ENCODE peak calls at places on chromosomes 1 and 21, in six cellular contexts. Q, X, V, E, W and N are unnamed samples.

GRCh38 chr1:115829023-115829674 is 11.8 kb downstream of the NHLH2 start:
- DNase-seq in E (no peak), X (peak; percentile 84), V (peak; percentile 17), Q (peak; percentile 62), W (no peak), N (peak; percentile 51)

GRCh38 chr1:33814166-33814565 is 49.7 kb upstream of the HMGB4 start:
- DNase-seq in V (no peak), Q (no peak), X (no peak), W (no peak), E (no peak), N (no peak)

GRCh38 chr1:225655509-225656258 is 2.8 kb upstream of the ENAH start:
- DNase-seq in V (peak; percentile 53), Q (peak; percentile 73), X (peak; percentile 98), W (no peak), E (no peak), N (peak; percentile 95)

GRCh38 chr21:33666153-33666552 is 23.9 kb downstream of the ITSN1 start:
- DNase-seq in Q (no peak), V (no peak), W (no peak), X (peak; percentile 16), E (no peak), N (no peak)

GRCh38 chr1:163357378-163357777 is 35.6 kb downstream of the NUF2 start:
- DNase-seq in V (no peak), Q (no peak), X (peak; percentile 36), W (no peak), E (no peak), N (no peak)

GRCh38 chr1:39398278-39399010 is 93.0 kb upstream of the BMP8A start:
- DNase-seq in X (peak; percentile 98), Q (peak; percentile 75), V (peak; percentile 56), E (no peak), W (no peak), N (peak; percentile 93)

GRCh38 chr1:177440821-177441220 is 270.1 kb downstream of the BRINP2 start:
- DNase-seq in V (no peak), Q (no peak), E (no peak), X (no peak), W (no peak), N (no peak)

GRCh38 chr1:112849425-112849966 is 106.5 kb downstream of the SLC16A1 start:
- DNase-seq in V (no peak), Q (no peak), X (peak; percentile 33), E (peak; percentile 35), W (no peak), N (no peak)

GRCh38 chr21:34537838-34538237 is 25.8 kb upstream of the KCNE1 start:
- DNase-seq in V (no peak), W (no peak), X (peak; percentile 16), Q (no peak), E (no peak), N (no peak)

GRCh38 chr1:214974002-214974401 is 108.5 kb upstream of the KCNK2 start:
- DNase-seq in W (no peak), E (no peak), X (no peak), Q (no peak), V (no peak), N (no peak)

GRCh38 chr1:75632350-75632949 is 21.5 kb upstream of the SLC44A5 start:
- DNase-seq in W (no peak), X (peak; percentile 23), V (no peak), E (peak; percentile 31), Q (no peak), N (no peak)

DNA sequence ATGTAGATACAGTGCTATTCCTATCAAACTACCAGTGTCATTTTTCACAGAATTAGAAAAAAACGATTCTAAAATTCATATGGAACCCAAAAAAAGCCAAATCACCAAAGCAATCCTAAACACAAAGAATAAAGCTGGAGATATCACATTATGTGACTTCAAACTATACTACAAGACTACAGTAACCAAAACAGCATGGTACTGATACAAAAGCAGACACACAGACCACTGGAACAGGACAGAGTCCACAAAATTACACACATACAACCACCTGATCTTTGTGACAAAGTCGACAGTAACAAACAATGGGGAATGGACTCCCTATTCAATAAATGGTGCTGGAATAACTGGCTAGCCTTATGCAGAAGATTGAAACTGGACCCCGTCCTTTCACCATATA is 71.4 kb upstream of the ZNF326 start:
- DNase-seq in Q (no peak), W (no peak), X (no peak), V (no peak), E (no peak), N (no peak)
- H3K36me3 ChIP-seq in Q (no peaks in the 10 kb centered on the region), W (peaks cover 6% of the 10 kb centered on the region), X (peaks cover 1% of the 10 kb centered on the region), V (no peaks in the 10 kb centered on the region), E (peaks cover 2% of the 10 kb centered on the region), N (no peaks in the 10 kb centered on the region)

GRCh38 chr1:20395255-20395654 is 90.8 kb downstream of the CAMK2N1 start:
- DNase-seq in Q (no peak), E (no peak), X (no peak), W (no peak), V (no peak), N (no peak)
- H3K27me3 ChIP-seq in Q (no peaks in the 10 kb centered on the region), E (no peaks in the 10 kb centered on the region), X (peaks cover 44% of the 10 kb centered on the region), W (peaks cover 8% of the 10 kb centered on the region), V (peaks cover 7% of the 10 kb centered on the region), N (peaks cover 11% of the 10 kb centered on the region)

GRCh38 chr1:1401457-1402010 is 2.4 kb upstream of the CCNL2 start:
- DNase-seq in Q (no peak), E (no peak), W (no peak), V (no peak), X (no peak), N (no peak)
- H3K36me3 ChIP-seq in Q (no peaks in the 10 kb centered on the region), E (peaks cover 55% of the 10 kb centered on the region), W (peaks cover 46% of the 10 kb centered on the region), V (peaks cover 73% of the 10 kb centered on the region), X (peaks cover 55% of the 10 kb centered on the region), N (peaks cover 34% of the 10 kb centered on the region)

GRCh38 chr1:68294354-68295066 is 62.2 kb upstream of the WLS start:
- DNase-seq in Q (no peak), E (no peak), V (no peak), W (no peak), X (no peak), N (no peak)
- H3K27me3 ChIP-seq in Q (no peaks in the 10 kb centered on the region), E (peaks cover 10% of the 10 kb centered on the region), V (no peaks in the 10 kb centered on the region), W (no peaks in the 10 kb centered on the region), X (no peaks in the 10 kb centered on the region), N (no peaks in the 10 kb centered on the region)

DNA sequence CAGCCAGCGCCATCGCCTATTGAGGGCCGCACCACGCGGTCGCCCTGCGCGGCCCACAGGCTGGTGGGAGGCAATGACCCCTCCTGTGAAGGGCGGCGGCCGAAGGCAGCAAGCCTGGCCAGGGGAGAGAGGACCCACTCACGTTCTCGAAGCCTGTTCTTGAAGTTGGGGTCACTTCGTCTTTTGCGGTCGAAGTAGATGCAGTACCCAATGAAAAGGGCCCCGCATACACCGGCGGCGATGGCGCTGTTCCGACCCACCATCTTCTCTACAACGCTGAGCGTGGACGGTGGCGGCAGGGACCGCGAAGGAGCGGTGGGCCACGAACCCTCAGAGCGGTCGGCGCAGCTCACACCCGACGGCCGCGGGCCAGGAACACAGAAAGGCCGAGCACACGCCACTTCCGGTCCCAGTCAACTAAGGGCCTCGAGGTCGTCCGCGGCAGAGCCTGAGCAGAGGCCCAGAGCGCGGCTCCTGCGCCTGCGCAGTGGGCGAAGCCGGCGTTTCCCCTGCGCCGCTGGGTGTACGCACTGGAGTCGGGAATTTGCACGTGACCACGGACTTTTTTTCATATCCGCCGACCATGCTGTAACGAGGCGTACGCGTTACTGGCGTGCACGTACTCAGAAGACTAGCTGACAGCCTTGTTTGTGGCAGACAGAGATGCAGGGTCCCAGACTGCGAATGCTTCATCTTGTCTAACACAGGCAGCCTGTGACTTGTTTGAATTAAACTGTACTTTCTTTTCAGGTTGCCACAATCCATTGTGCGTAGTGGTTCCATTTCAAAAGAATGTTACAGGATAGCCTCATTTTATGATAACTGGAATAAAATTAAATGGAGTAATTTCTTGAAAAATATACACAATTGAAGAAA is at the start of gene TOMM20:
- DNase-seq in V (peak; percentile 96), E (peak; percentile 95), X (peak; percentile 99), Q (peak; percentile 98), W (peak; percentile 92), N (peak; percentile 89)
- H3K36me3 ChIP-seq in V (peaks cover 48% of the 10 kb centered on the region), E (peaks cover 5% of the 10 kb centered on the region), X (peaks cover 9% of the 10 kb centered on the region), Q (no peaks in the 10 kb centered on the region), W (peaks cover 19% of the 10 kb centered on the region), N (peaks cover 1% of the 10 kb centered on the region)

DNA sequence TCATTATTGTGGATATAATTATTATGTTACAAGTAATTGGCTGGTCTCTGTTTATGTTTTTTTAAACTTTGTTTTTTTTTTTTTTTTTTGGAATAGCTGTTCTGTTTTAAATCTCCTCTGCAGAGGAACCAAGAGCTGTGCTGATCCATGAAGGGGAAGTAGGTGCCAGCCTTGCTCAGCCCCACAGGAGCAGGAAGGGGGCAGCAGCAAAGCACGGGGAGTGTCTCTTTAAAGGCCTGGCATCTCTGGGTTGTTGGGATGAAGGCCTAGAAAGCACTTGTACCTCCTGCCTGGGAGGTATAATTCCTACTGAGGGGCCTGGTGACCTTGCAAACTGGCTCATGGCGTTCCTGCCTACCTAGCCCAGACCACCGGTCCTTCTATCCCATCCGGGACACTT is 2.5 kb upstream of the GRHL3 start:
- DNase-seq in X (no peak), W (no peak), V (no peak), Q (no peak), E (no peak), N (no peak)
- H3K27me3 ChIP-seq in X (peaks cover 54% of the 10 kb centered on the region), W (peaks cover 43% of the 10 kb centered on the region), V (peaks cover 1% of the 10 kb centered on the region), Q (no peaks in the 10 kb centered on the region), E (peaks cover 26% of the 10 kb centered on the region), N (peaks cover 52% of the 10 kb centered on the region)

GRCh38 chr1:93244298-93245069 is 64.0 kb downstream of the CCDC18 start:
- DNase-seq in Q (no peak), E (no peak), W (no peak), V (no peak), X (no peak), N (no peak)
- H3K36me3 ChIP-seq in Q (no peaks in the 10 kb centered on the region), E (peaks cover 5% of the 10 kb centered on the region), W (peaks cover 24% of the 10 kb centered on the region), V (peaks cover 12% of the 10 kb centered on the region), X (peaks cover 4% of the 10 kb centered on the region), N (peaks cover 1% of the 10 kb centered on the region)

GRCh38 chr21:44917446-44918106 is 3.1 kb downstream of the ITGB2 start:
- DNase-seq in Q (no peak), W (no peak), V (no peak), E (no peak), X (no peak), N (no peak)
- H3K27me3 ChIP-seq in Q (no peaks in the 10 kb centered on the region), W (no peaks in the 10 kb centered on the region), V (peaks cover 3% of the 10 kb centered on the region), E (peaks cover 65% of the 10 kb centered on the region), X (peaks cover 64% of the 10 kb centered on the region), N (peaks cover 31% of the 10 kb centered on the region)